ENCODE peak calls at places on chromosomes 7 and 10, in four cellular contexts. One of them, this sample, is unnamed.
A peak's percentile ranks its signal among the peaks of the same experiment; 100 is the strongest.

GRCh38 chr7:138879356-138879755 is 81.4 kb upstream of the ATP6V0A4 start:
- DNase-seq in GM12865: no peak
- DNase-seq in fibroblast of mammary gland: no peak
- DNase-seq in stomach: no peak
- DNase-seq in this sample: no peak

GRCh38 chr7:33732462-33732861 is 172.9 kb upstream of the BMPER start:
- DNase-seq in GM12865: no peak
- DNase-seq in fibroblast of mammary gland: no peak
- DNase-seq in stomach: no peak
- DNase-seq in this sample: no peak

GRCh38 chr10:112340601-112341000 is 33.3 kb upstream of the ACSL5 start:
- DNase-seq in GM12865: no peak
- DNase-seq in fibroblast of mammary gland: no peak
- DNase-seq in stomach: no peak
- DNase-seq in this sample: no peak

GRCh38 chr7:126394406-126394805 is 858.3 kb downstream of the GRM8 start:
- DNase-seq in GM12865: no peak
- DNase-seq in fibroblast of mammary gland: no peak
- DNase-seq in stomach: no peak
- DNase-seq in this sample: no peak

GRCh38 chr7:31970501-31970900 is 99.7 kb downstream of the PDE1C start:
- DNase-seq in GM12865: no peak
- DNase-seq in fibroblast of mammary gland: no peak
- DNase-seq in stomach: no peak
- DNase-seq in this sample: no peak

GRCh38 chr7:28166982-28167715 is 13.4 kb downstream of the JAZF1 start:
- DNase-seq in GM12865: no peak
- DNase-seq in fibroblast of mammary gland: peak; percentile 35
- DNase-seq in stomach: no peak
- DNase-seq in this sample: no peak

GRCh38 chr7:73436031-73436929 is 2.7 kb downstream of the FZD9 start:
- DNase-seq in GM12865: no peak
- DNase-seq in fibroblast of mammary gland: no peak
- DNase-seq in stomach: no peak
- DNase-seq in this sample: no peak

GRCh38 chr7:45267262-45267661 is 109.7 kb downstream of the RAMP3 start:
- DNase-seq in GM12865: no peak
- DNase-seq in fibroblast of mammary gland: peak; percentile 7
- DNase-seq in stomach: no peak
- DNase-seq in this sample: no peak

GRCh38 chr7:27300401-27300800 is 57.8 kb downstream of the EVX1 start:
- DNase-seq in GM12865: no peak
- DNase-seq in fibroblast of mammary gland: peak; percentile 68
- DNase-seq in stomach: no peak
- DNase-seq in this sample: no peak

GRCh38 chr7:16479587-16479986 is 14.0 kb upstream of the SOSTDC1 start:
- DNase-seq in GM12865: no peak
- DNase-seq in fibroblast of mammary gland: peak; percentile 7
- DNase-seq in stomach: no peak
- DNase-seq in this sample: no peak

GRCh38 chr10:79072994-79073654 is 4.4 kb downstream of the ZMIZ1 start:
- DNase-seq in GM12865: no peak
- DNase-seq in fibroblast of mammary gland: no peak
- DNase-seq in stomach: no peak
- DNase-seq in this sample: no peak
- TF ChIP-seq CTCF in GM12865: no peak
- TF ChIP-seq CTCF in fibroblast of mammary gland: peak; percentile 11
- TF ChIP-seq CTCF in stomach: no peak
- TF ChIP-seq CTCF in this sample: peak; percentile 18

DNA sequence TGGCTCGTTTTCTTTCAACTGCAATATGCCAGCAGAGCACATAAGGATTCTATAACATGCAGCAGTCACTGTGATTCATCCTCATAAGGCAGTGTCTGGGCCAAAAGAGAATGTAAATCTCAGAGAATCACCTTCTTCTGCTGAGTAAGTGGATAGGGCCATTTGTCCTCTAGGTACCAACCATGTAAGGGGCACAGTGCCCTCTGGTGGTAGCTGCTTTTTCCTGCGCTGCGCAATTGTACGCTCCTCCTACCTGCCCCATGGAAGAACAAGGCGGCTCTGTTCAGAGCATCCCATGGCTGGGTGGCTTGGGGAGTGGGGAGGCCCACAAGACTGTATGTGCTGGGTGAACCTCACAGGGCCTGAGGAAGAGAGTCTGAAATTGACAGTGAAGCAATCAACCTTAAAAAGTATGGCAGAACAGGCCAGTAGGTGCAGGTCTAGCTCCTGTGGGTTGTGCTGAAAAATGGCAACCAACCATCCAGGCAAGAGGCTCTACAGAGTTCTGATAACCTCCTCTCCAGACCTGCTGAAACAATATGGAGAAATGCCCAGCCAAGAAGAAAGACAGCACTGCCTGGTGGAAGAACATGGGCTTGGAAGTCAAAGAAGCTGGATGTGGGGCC is 78.7 kb upstream of the C10orf90 start:
- DNase-seq in GM12865: peak; percentile 48
- DNase-seq in fibroblast of mammary gland: peak; percentile 87
- DNase-seq in stomach: peak; percentile 85
- DNase-seq in this sample: peak; percentile 90
- TF ChIP-seq CTCF in GM12865: peak; percentile 61
- TF ChIP-seq CTCF in fibroblast of mammary gland: peak; percentile 92
- TF ChIP-seq CTCF in stomach: peak; percentile 39
- TF ChIP-seq CTCF in this sample: peak; percentile 82

DNA sequence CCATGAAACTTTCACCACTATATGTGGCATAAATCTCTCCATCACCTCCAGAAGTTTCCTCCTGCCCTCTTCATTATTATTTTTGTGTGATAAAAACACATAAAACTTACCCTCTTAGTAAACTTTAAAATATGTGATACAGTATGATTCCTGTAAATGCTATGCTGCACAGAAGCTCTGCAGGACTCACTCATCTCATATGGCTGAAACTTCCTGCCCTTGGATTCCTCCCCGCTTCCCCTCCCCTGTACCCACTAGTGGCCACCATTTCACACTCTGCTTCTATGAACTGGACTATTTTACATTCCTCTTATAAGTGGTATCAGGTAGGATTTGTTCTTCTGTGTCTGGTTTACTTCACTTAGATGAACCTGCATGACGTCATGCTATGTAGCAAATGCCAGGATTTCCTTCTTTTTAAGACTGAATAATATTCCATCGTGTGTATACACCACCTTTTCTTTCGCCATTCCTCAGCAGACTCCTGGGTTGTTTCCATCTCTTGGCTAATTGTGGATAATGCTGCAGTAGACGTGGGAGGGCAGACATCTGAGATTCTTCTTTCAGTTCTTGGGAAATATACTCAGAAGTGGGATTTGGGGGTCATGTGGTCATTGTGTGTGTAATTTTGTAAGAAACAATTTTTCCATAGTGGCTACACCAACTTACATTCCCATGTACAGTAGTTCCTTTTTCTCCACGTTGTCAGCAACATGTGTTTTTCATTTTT is 335.2 kb downstream of the SDK1 start:
- DNase-seq in GM12865: no peak
- DNase-seq in fibroblast of mammary gland: peak; percentile 2
- DNase-seq in stomach: no peak
- DNase-seq in this sample: no peak
- TF ChIP-seq CTCF in GM12865: no peak
- TF ChIP-seq CTCF in fibroblast of mammary gland: no peak
- TF ChIP-seq CTCF in stomach: no peak
- TF ChIP-seq CTCF in this sample: no peak

GRCh38 chr7:18675579-18675978 is 180.0 kb downstream of the HDAC9 start:
- DNase-seq in GM12865: no peak
- DNase-seq in fibroblast of mammary gland: no peak
- DNase-seq in stomach: no peak
- DNase-seq in this sample: no peak

GRCh38 chr7:18684899-18685298 is 189.3 kb downstream of the HDAC9 start:
- DNase-seq in GM12865: no peak
- DNase-seq in fibroblast of mammary gland: peak; percentile 6
- DNase-seq in stomach: no peak
- DNase-seq in this sample: no peak

GRCh38 chr7:18680576-18680975 is 185.0 kb downstream of the HDAC9 start:
- DNase-seq in GM12865: no peak
- DNase-seq in fibroblast of mammary gland: no peak
- DNase-seq in stomach: no peak
- DNase-seq in this sample: no peak

DNA sequence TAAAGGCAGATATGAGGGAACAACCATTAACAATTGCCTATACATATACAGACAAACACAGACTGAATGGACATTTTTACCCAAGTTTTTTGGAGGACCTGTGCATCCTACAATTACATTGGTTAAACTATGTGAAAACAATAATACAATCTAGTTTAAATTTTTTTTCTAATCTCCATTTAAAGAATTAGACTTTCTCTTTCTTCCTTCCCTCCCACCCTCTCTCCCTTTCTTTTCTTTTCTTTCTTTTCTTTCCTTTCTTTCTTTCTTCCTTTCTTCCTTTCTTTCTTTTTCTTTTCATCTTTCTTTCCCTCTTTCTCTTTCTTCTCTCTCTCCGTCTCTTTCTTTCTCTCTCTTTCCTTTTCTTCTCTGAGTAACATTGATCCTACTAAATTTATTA is 183.7 kb downstream of the HDAC9 start:
- DNase-seq in GM12865: no peak
- DNase-seq in fibroblast of mammary gland: no peak
- DNase-seq in stomach: no peak
- DNase-seq in this sample: no peak
- TF ChIP-seq CTCF in GM12865: no peak
- TF ChIP-seq CTCF in fibroblast of mammary gland: no peak
- TF ChIP-seq CTCF in stomach: no peak
- TF ChIP-seq CTCF in this sample: no peak

GRCh38 chr10:132837905-132838304 is 52.0 kb upstream of the NKX6-2 start:
- DNase-seq in GM12865: no peak
- DNase-seq in fibroblast of mammary gland: no peak
- DNase-seq in stomach: no peak
- DNase-seq in this sample: no peak
- TF ChIP-seq CTCF in GM12865: no peak
- TF ChIP-seq CTCF in fibroblast of mammary gland: no peak
- TF ChIP-seq CTCF in stomach: no peak
- TF ChIP-seq CTCF in this sample: no peak

DNA sequence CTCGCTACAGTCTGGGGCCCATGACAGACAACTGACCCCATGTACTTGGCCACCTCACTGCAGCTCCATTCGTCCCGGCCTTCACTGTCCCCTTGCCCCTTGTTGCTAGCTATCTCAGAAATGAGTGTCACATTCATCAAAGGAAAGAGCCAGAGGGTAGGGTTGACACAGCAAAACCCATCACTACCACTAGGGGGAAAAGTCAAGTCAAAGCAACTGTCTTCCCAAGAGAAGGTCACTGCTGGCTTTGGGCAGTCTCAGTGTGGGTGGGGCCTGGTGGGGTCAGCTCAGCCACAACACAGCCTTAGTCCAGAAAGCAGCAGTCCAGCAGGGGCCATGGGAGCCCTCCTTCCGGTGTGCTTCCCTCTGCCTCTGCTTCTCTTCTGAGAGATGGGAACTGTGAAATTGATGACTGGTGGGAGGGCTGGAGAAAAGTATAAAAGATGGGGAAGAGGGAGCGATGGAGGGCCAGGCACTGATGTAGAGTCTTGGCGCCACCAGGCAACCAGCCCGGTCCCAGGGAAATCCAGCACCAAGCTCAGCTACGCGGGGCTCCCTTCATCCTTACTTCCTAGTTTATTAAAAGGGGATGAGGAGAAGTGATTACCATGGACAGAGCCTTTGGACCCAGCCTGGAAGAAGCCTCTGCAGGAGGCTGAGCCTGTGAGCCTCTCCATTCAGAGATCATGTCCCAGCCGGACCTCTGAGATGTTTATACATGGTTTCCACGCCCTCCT is 58.0 kb downstream of the PLXNA4 start:
- DNase-seq in GM12865: peak; percentile 21
- DNase-seq in fibroblast of mammary gland: peak; percentile 25
- DNase-seq in stomach: no peak
- DNase-seq in this sample: no peak
- TF ChIP-seq CTCF in GM12865: peak; percentile 53
- TF ChIP-seq CTCF in fibroblast of mammary gland: peak; percentile 47
- TF ChIP-seq CTCF in stomach: peak; percentile 12
- TF ChIP-seq CTCF in this sample: peak; percentile 33

GRCh38 chr10:59823751-59824150 is 70.5 kb upstream of the MRLN start:
- DNase-seq in GM12865: no peak
- DNase-seq in fibroblast of mammary gland: no peak
- DNase-seq in stomach: no peak
- DNase-seq in this sample: no peak

GRCh38 chr10:59825932-59826331 is 72.7 kb upstream of the MRLN start:
- DNase-seq in GM12865: no peak
- DNase-seq in fibroblast of mammary gland: no peak
- DNase-seq in stomach: no peak
- DNase-seq in this sample: no peak

GRCh38 chr10:59819265-59819664 is 66.0 kb upstream of the MRLN start:
- DNase-seq in GM12865: no peak
- DNase-seq in fibroblast of mammary gland: no peak
- DNase-seq in stomach: no peak
- DNase-seq in this sample: no peak

GRCh38 chr10:59820471-59820870 is 67.2 kb upstream of the MRLN start:
- DNase-seq in GM12865: no peak
- DNase-seq in fibroblast of mammary gland: no peak
- DNase-seq in stomach: no peak
- DNase-seq in this sample: no peak

GRCh38 chr10:59823111-59823510 is 69.9 kb upstream of the MRLN start:
- DNase-seq in GM12865: no peak
- DNase-seq in fibroblast of mammary gland: no peak
- DNase-seq in stomach: no peak
- DNase-seq in this sample: no peak
- TF ChIP-seq CTCF in GM12865: no peak
- TF ChIP-seq CTCF in fibroblast of mammary gland: no peak
- TF ChIP-seq CTCF in stomach: no peak
- TF ChIP-seq CTCF in this sample: no peak

This sample was measured in osteocyte.